ENCODE peak calls at places on chromosomes 12 and 14, in six cellular contexts. G is nephron progenitor cell, T is RWPE1, C is H1, Y is mammary epithelial cell, F is sigmoid colon. V is an unnamed sample.

GRCh38 chr14:103382375-103382774 is 2.8 kb upstream of the MARK3 start:
- DNase-seq in Y (peak; percentile 92), F (no peak), T (peak; percentile 55), C (no peak), G (no peak), V (peak; percentile 72)

GRCh38 chr12:48023386-48023785 is 19.1 kb upstream of the COL2A1 start:
- DNase-seq in C (no peak), T (no peak), G (no peak), Y (no peak), F (no peak), V (no peak)

GRCh38 chr12:25250744-25251730 is at the start of gene KRAS:
- DNase-seq in T (peak; percentile 80), G (peak; percentile 96), F (peak; percentile 99), C (peak; percentile 89), Y (peak; percentile 95), V (peak; percentile 99)

GRCh38 chr12:111410229-111411186 is 4.8 kb downstream of the SH2B3 start:
- DNase-seq in G (peak; percentile 34), Y (no peak), T (no peak), C (no peak), F (no peak), V (peak; percentile 53)

GRCh38 chr12:27383429-27384260 is 51.0 kb downstream of the BMAL2 start:
- DNase-seq in C (peak; percentile 89), F (peak; percentile 84), Y (peak; percentile 83), G (peak; percentile 74), T (peak; percentile 85), V (peak; percentile 89)

GRCh38 chr12:109743076-109743910 is 29.7 kb downstream of the FAM222A start:
- DNase-seq in F (peak; percentile 55), Y (no peak), C (no peak), G (peak; percentile 7), T (no peak), V (no peak)

GRCh38 chr14:64628940-64629403 is 75.3 kb upstream of the PLEKHG3 start:
- DNase-seq in G (no peak), F (peak; percentile 87), Y (peak; percentile 88), T (peak; percentile 62), C (no peak), V (peak; percentile 83)

GRCh38 chr12:109387425-109388166 is 39.9 kb downstream of the MYO1H start:
- DNase-seq in C (peak; percentile 50), F (no peak), Y (peak; percentile 3), G (no peak), T (no peak), V (peak; percentile 56)

GRCh38 chr12:115541891-115542361 is 735.6 kb downstream of the MED13L start:
- DNase-seq in Y (peak; percentile 79), F (no peak), G (no peak), T (no peak), C (no peak), V (no peak)

GRCh38 chr14:36091096-36091495 is 85.4 kb downstream of the PTCSC3 start:
- DNase-seq in C (no peak), Y (peak; percentile 68), G (no peak), F (no peak), T (peak; percentile 73), V (peak; percentile 25)

GRCh38 chr12:23816394-23816851 is 133.0 kb downstream of the SOX5 start:
- DNase-seq in G (no peak), C (peak; percentile 45), Y (no peak), T (no peak), F (no peak), V (no peak)

GRCh38 chr12:45878630-45879255 is 111.6 kb downstream of the SCAF11 start:
- DNase-seq in G (no peak), Y (no peak), F (no peak), T (no peak), C (no peak), V (peak; percentile 38)

GRCh38 chr14:58787601-58788000 is 149.8 kb downstream of the DACT1 start:
- DNase-seq in T (no peak), F (no peak), G (no peak), C (no peak), Y (no peak), V (no peak)

GRCh38 chr14:75578786-75579781 is 664 bp downstream of the FLVCR2 start:
- DNase-seq in Y (no peak), F (peak; percentile 68), C (no peak), T (no peak), G (no peak), V (peak; percentile 63)

GRCh38 chr14:91088585-91088984 is 25.3 kb upstream of the DGLUCY start:
- DNase-seq in Y (no peak), F (no peak), C (no peak), G (no peak), T (no peak), V (no peak)

GRCh38 chr12:110813298-110813697 is 33.5 kb upstream of the CCDC63 start:
- DNase-seq in G (no peak), C (no peak), F (no peak), Y (no peak), T (no peak), V (no peak)

GRCh38 chr14:68710776-68711175 is 82.1 kb downstream of the ZFP36L1 start:
- DNase-seq in Y (no peak), T (no peak), F (no peak), G (no peak), C (no peak), V (no peak)

GRCh38 chr14:62957562-62957961 is 87.7 kb downstream of the KCNH5 start:
- DNase-seq in C (no peak), Y (peak; percentile 99), G (no peak), F (no peak), T (peak; percentile 25), V (peak; percentile 56)

GRCh38 chr14:105324080-105324778 is 9.7 kb downstream of the PACS2 start:
- DNase-seq in Y (no peak), C (peak; percentile 48), G (no peak), T (no peak), F (no peak), V (peak; percentile 17)

GRCh38 chr12:116672010-116672409 is 65.9 kb downstream of the SPRING1 start:
- DNase-seq in C (no peak), T (no peak), F (no peak), Y (no peak), G (no peak), V (no peak)

GRCh38 chr14:50000215-50001145 is 107.6 kb downstream of the ARF6 start:
- DNase-seq in C (peak; percentile 55), Y (peak; percentile 87), G (peak; percentile 25), F (peak; percentile 83), T (peak; percentile 62), V (peak; percentile 84)

GRCh38 chr12:27922591-27923139 is 49.9 kb downstream of the PTHLH start:
- DNase-seq in C (no peak), T (peak; percentile 75), G (no peak), Y (peak; percentile 86), F (no peak), V (peak; percentile 85)

GRCh38 chr14:102776761-102777710 is at the start of gene TRAF3:
- DNase-seq in Y (peak; percentile 61), C (no peak), T (peak; percentile 75), F (peak; percentile 75), G (peak; percentile 75), V (peak; percentile 78)

DNA sequence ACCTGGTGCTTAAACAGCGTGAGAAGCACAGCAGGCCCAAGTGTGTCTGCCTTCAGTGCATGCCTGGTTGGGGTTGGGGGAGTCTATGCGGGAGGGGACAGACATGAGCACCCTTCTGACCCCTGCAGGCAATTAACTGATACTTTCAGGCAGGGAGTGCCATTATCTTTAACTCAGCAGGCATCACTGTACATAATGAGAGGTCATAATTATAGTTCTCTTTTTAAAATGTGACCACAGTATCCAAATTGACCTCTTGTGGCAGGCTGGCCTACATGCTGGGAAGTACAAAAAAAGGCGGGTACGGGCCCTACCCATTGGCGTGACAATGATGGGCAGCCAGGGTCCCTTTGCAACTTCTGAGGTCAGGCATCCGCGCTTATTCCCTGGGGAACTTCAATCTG is 209.1 kb downstream of the FOXN3 start:
- DNase-seq in T (no peak), Y (no peak), F (no peak), G (no peak), C (no peak), V (no peak)
- TF ChIP-seq CTCF in T (no peak), Y (no peak), F (no peak), G (no peak), C (no peak), V (no peak)

GRCh38 chr14:100419856-100420255 is 96.7 kb downstream of the SLC25A47 start:
- DNase-seq in T (no peak), F (peak; percentile 20), Y (no peak), C (no peak), G (peak; percentile 31), V (no peak)
- TF ChIP-seq CTCF in T (no peak), F (no peak), Y (no peak), C (peak; percentile 58), G (peak; percentile 49), V (no peak)

DNA sequence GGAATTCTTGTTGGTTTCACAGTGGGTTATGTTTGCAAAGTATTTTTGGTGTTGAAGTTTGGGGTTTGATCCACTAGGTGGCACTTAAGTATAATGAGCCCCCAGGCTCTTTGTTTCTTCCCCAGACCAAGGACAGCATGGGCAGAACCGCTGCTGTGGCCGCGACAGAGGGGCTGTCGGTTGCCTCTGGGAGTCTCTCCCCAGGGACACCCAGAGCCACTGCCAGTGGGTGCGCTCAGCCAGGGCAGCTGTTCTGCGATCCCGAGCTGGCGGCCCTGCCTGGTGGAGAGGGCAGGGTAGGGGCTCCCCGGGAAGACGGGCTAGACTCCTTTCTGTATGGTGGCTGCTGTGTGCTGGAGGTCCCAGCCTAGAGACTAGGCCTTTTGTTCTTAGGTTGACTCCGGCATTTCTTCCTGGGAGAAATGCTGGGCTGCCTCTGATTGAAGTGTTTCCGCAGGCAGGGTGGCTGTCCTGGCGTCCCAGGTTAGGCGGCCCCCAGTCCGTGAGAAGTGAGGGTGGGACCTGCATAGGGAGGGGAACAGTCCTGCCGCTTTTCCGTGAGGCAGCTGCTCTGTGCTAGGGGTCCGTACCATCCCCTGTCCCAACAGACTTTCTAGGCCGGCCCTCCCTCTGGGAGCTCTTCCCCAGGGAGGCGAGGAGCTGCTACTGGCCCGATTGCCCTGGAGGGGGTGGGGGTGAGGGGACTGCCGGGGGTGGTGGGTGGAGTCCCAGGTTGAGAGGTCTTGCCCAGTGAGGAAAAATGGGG is 253.1 kb upstream of the PELI2 start:
- DNase-seq in G (no peak), C (peak; percentile 78), F (no peak), Y (no peak), T (no peak), V (no peak)
- TF ChIP-seq CTCF in G (no peak), C (peak; percentile 66), F (no peak), Y (peak; percentile 33), T (no peak), V (peak; percentile 19)

GRCh38 chr14:72745991-72746980 is 147.6 kb downstream of the DPF3 start:
- DNase-seq in F (no peak), G (no peak), C (peak; percentile 33), T (peak; percentile 19), Y (peak; percentile 37), V (peak; percentile 63)
- TF ChIP-seq CTCF in F (no peak), G (no peak), C (no peak), T (no peak), Y (no peak), V (peak; percentile 39)

GRCh38 chr14:99479903-99480855 is 480 bp downstream of the SETD3 start:
- DNase-seq in C (no peak), Y (peak; percentile 54), T (peak; percentile 46), F (peak; percentile 88), G (peak; percentile 63), V (peak; percentile 58)
- TF ChIP-seq CTCF in C (no peak), Y (no peak), T (no peak), F (no peak), G (no peak), V (no peak)

GRCh38 chr12:65511134-65511912 is 232.8 kb downstream of the MSRB3 start:
- DNase-seq in T (no peak), C (no peak), Y (no peak), G (no peak), F (peak; percentile 72), V (no peak)
- TF ChIP-seq CTCF in T (no peak), C (no peak), Y (no peak), G (no peak), F (no peak), V (no peak)

GRCh38 chr14:22131749-22132476 is 457.1 kb downstream of the DAD1 start:
- DNase-seq in F (no peak), G (peak; percentile 38), T (no peak), Y (no peak), C (peak; percentile 78), V (no peak)
- TF ChIP-seq CTCF in F (no peak), G (peak; percentile 50), T (peak; percentile 29), Y (peak; percentile 56), C (peak; percentile 55), V (peak; percentile 46)

V was measured in cardiac fibroblast.